ENCODE peak calls at places on chromosomes 5 and 9, in five cellular contexts. U is upper lobe of right lung, P is hypothalamus, L is body of pancreas, V is AG04450. Q is an unnamed sample.

GRCh38 chr5:7473668-7474215 is 77.8 kb downstream of the ADCY2 start:
- DNase-seq in U (no peak), P (no peak), L (no peak), V (no peak), Q (no peak)

GRCh38 chr5:145245354-145245753 is 589.8 kb downstream of the PRELID2 start:
- DNase-seq in U (no peak), P (no peak), L (no peak), V (no peak), Q (no peak)

GRCh38 chr9:27090716-27091115 is 18.3 kb upstream of the TEK start:
- DNase-seq in U (no peak), P (no peak), L (no peak), V (no peak), Q (no peak)

GRCh38 chr5:10452768-10453331 is 11.2 kb downstream of the ROPN1L start:
- DNase-seq in U (no peak), P (no peak), L (no peak), V (peak; percentile 74), Q (no peak)

GRCh38 chr5:83562817-83563557 is 91.4 kb downstream of the VCAN start:
- DNase-seq in U (no peak), P (no peak), L (no peak), V (no peak), Q (peak; percentile 20)

GRCh38 chr9:88874391-88874790 is 116.9 kb upstream of the S1PR3 start:
- DNase-seq in U (no peak), P (no peak), L (no peak), V (no peak), Q (no peak)

GRCh38 chr9:76255781-76256455 is 138.3 kb downstream of the RFK start:
- DNase-seq in U (no peak), P (no peak), L (no peak), V (peak; percentile 91), Q (no peak)

GRCh38 chr5:177467436-177467835 is 6.0 kb downstream of the DBN1 start:
- DNase-seq in U (no peak), P (no peak), L (no peak), V (no peak), Q (no peak)

GRCh38 chr5:110194191-110194590 is 504.5 kb downstream of the MAN2A1 start:
- DNase-seq in U (no peak), P (no peak), L (no peak), V (no peak), Q (no peak)

GRCh38 chr9:37370968-37371563 is 51.4 kb upstream of the GRHPR start:
- DNase-seq in U (no peak), P (no peak), L (no peak), V (no peak), Q (no peak)

GRCh38 chr5:57488308-57488955 is 5.8 kb upstream of the ACTBL2 start:
- DNase-seq in U (no peak), P (no peak), L (no peak), V (no peak), Q (no peak)

GRCh38 chr5:157611571-157612067 is 36.0 kb upstream of the ADAM19 start:
- DNase-seq in U (no peak), P (no peak), L (no peak), V (no peak), Q (no peak)

GRCh38 chr5:120134944-120135343 is 329.2 kb upstream of the PRR16 start:
- DNase-seq in U (no peak), P (no peak), L (no peak), V (no peak), Q (no peak)

GRCh38 chr5:463952-464351 is 21.0 kb downstream of the EXOC3 start:
- DNase-seq in U (peak; percentile 79), P (no peak), L (peak; percentile 2), V (no peak), Q (peak; percentile 78)

GRCh38 chr9:89882876-89883275 is 278.1 kb downstream of the GADD45G start:
- DNase-seq in U (peak; percentile 19), P (no peak), L (peak; percentile 2), V (no peak), Q (no peak)

GRCh38 chr5:124651663-124652513 is 94.6 kb downstream of the ZNF608 start:
- DNase-seq in U (peak; percentile 90), P (peak; percentile 64), L (peak; percentile 77), V (peak; percentile 59), Q (peak; percentile 94)

GRCh38 chr9:130051855-130052254 is 1.9 kb upstream of the GPR107 start:
- DNase-seq in U (no peak), P (no peak), L (no peak), V (no peak), Q (no peak)

GRCh38 chr9:17402309-17402708 is 176.6 kb upstream of the SH3GL2 start:
- DNase-seq in U (no peak), P (no peak), L (no peak), V (no peak), Q (no peak)

GRCh38 chr9:97698865-97699264 is 1.7 kb upstream of the XPA start:
- DNase-seq in U (no peak), P (no peak), L (no peak), V (no peak), Q (no peak)

GRCh38 chr5:1511037-1511436 is 12.7 kb downstream of the LPCAT1 start:
- DNase-seq in U (peak; percentile 66), P (no peak), L (no peak), V (no peak), Q (peak; percentile 4)

GRCh38 chr5:36836831-36837230 is 39.7 kb upstream of the NIPBL start:
- DNase-seq in U (no peak), P (no peak), L (no peak), V (no peak), Q (no peak)

GRCh38 chr9:90909747-90910283 is 108.2 kb downstream of the SYK start:
- DNase-seq in U (no peak), P (no peak), L (no peak), V (no peak), Q (no peak)

GRCh38 chr5:125408582-125409069 is 662.2 kb upstream of the ZNF608 start:
- DNase-seq in U (no peak), P (no peak), L (no peak), V (peak; percentile 44), Q (no peak)

GRCh38 chr9:110742741-110743371 is 74.3 kb downstream of the MUSK start:
- DNase-seq in U (no peak), P (no peak), L (no peak), V (peak; percentile 59), Q (peak; percentile 41)

GRCh38 chr5:122880749-122881148 is 35.3 kb downstream of the SNX24 start:
- DNase-seq in U (no peak), P (no peak), L (no peak), V (no peak), Q (no peak)

GRCh38 chr9:81002920-81003319 is 686.4 kb downstream of the TLE1 start:
- DNase-seq in U (no peak), P (no peak), L (no peak), V (no peak), Q (no peak)

GRCh38 chr5:556909-557441 is 32.7 kb upstream of the SLC9A3 start:
- DNase-seq in U (no peak), P (no peak), L (peak; percentile 19), V (no peak), Q (no peak)

GRCh38 chr9:95150903-95151302 is 166.6 kb downstream of the FANCC start:
- DNase-seq in U (peak; percentile 77), P (no peak), L (no peak), V (no peak), Q (no peak)

GRCh38 chr9:70971698-70972097 is 149.7 kb downstream of the TRPM3 start:
- DNase-seq in U (no peak), P (no peak), L (no peak), V (no peak), Q (no peak)

GRCh38 chr9:105355810-105356209 is 92.0 kb upstream of the FSD1L start:
- DNase-seq in U (no peak), P (no peak), L (no peak), V (no peak), Q (no peak)

GRCh38 chr5:56588636-56589485 is 226.5 kb upstream of the MAP3K1 start:
- DNase-seq in U (peak; percentile 70), P (no peak), L (no peak), V (no peak), Q (no peak)

GRCh38 chr5:128407956-128408355 is 130.1 kb downstream of the FBN2 start:
- DNase-seq in U (no peak), P (no peak), L (no peak), V (no peak), Q (no peak)

GRCh38 chr5:169106906-169107305 is 194.0 kb downstream of the SLIT3 start:
- DNase-seq in U (no peak), P (no peak), L (no peak), V (no peak), Q (no peak)